ENCODE peak calls at places on chromosomes 4 and X, in five cellular contexts. K is hepatocyte, W is GM23248, X is GM23338, Z is SK-N-SH. N is an unnamed sample.

GRCh38 chrX:8879750-8880149 is 78.6 kb upstream of the FAM9A start:
- DNase-seq in W (peak; percentile 25), Z (peak; percentile 33), K (no peak), X (peak; percentile 61), N (peak; percentile 14)

GRCh38 chr4:105896461-105896939 is 1.2 kb downstream of the NPNT start:
- DNase-seq in W (no peak), Z (no peak), X (peak; percentile 68), K (no peak), N (no peak)

GRCh38 chr4:41111796-41112195 is 102.5 kb downstream of the APBB2 start:
- DNase-seq in Z (no peak), K (no peak), X (no peak), W (no peak), N (no peak)

GRCh38 chr4:76523593-76523992 is 88.6 kb downstream of the SHROOM3 start:
- DNase-seq in K (no peak), W (no peak), X (no peak), Z (no peak), N (no peak)

GRCh38 chr4:6955261-6955911 is 45.8 kb downstream of the TBC1D14 start:
- DNase-seq in K (peak; percentile 60), Z (no peak), W (no peak), X (no peak), N (no peak)

GRCh38 chrX:23694606-23695005 is 27.3 kb downstream of the PRDX4 start:
- DNase-seq in K (peak; percentile 82), Z (peak; percentile 67), W (peak; percentile 71), X (peak; percentile 55), N (peak; percentile 65)

GRCh38 chr4:5409980-5410618 is 298.3 kb downstream of the EVC2 start:
- DNase-seq in X (peak; percentile 48), Z (no peak), K (no peak), W (no peak), N (no peak)

GRCh38 chr4:6282247-6282646 is 12.6 kb downstream of the WFS1 start:
- DNase-seq in W (peak; percentile 24), K (no peak), Z (no peak), X (no peak), N (no peak)

GRCh38 chrX:119989905-119990408 is 46.4 kb upstream of the NKAP start:
- DNase-seq in Z (no peak), W (no peak), X (peak; percentile 22), K (no peak), N (no peak)

GRCh38 chrX:66162331-66162822 is 1.7 kb upstream of the HEPH start:
- DNase-seq in Z (no peak), W (peak; percentile 10), X (no peak), K (peak; percentile 60), N (no peak)

GRCh38 chrX:110316351-110317078 is 1.4 kb downstream of the AMMECR1 start:
- DNase-seq in W (peak; percentile 46), X (no peak), Z (peak; percentile 15), K (no peak), N (no peak)

GRCh38 chr4:82801910-82802521 is 3.4 kb upstream of the SCD5 start:
- DNase-seq in W (peak; percentile 58), X (no peak), Z (peak; percentile 47), K (no peak), N (peak; percentile 12)

GRCh38 chr4:176031927-176032326 is 33.7 kb upstream of the WDR17 start:
- DNase-seq in W (no peak), Z (no peak), K (no peak), X (no peak), N (no peak)

GRCh38 chr4:57249083-57249482 is 138.9 kb upstream of the IGFBP7 start:
- DNase-seq in Z (no peak), K (no peak), X (no peak), W (peak; percentile 70), N (no peak)

GRCh38 chr4:30720656-30721352 is 635 bp downstream of the PCDH7 start:
- DNase-seq in X (peak; percentile 64), Z (peak; percentile 55), K (peak; percentile 52), W (peak; percentile 53), N (no peak)

GRCh38 chrX:150692296-150692695 is 900 bp upstream of the MTMR1 start:
- DNase-seq in K (no peak), W (no peak), Z (peak; percentile 12), X (no peak), N (peak; percentile 35)

GRCh38 chrX:102835504-102836146 is 101.4 kb upstream of the RAB40AL start:
- DNase-seq in X (peak; percentile 48), Z (no peak), K (peak; percentile 19), W (peak; percentile 52), N (peak; percentile 4)

GRCh38 chr4:89839558-89839957 is 2.6 kb upstream of the SNCA start:
- DNase-seq in Z (no peak), W (no peak), K (no peak), X (no peak), N (no peak)

DNA sequence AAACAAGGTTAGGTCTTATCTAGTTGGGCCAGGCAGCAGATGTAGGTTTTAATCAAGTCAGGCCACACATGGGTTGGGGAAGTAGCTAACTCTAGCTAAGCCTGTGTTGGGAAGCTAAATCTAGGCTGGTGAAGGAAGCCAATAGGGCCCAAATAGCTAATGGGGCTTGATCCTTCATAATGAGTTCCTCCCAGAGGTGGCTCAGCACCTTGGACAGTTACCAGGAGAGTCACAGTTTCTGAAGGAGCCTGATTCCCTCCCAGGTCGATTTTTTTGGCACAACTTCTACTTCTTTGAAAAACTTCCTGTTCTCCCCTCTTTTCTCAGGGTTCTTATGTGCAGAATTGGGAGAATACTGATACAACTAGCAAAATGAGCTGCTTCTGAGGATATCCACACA is 242.5 kb upstream of the PRPS2 start:
- DNase-seq in Z (no peak), X (peak; percentile 67), W (peak; percentile 13), K (peak; percentile 47), N (peak; percentile 26)
- H3K4me2 ChIP-seq in Z (no peak overlapping the region), X (no peak overlapping the region), W (no peak overlapping the region), K (no peak overlapping the region), N (no peak overlapping the region)

GRCh38 chr4:107858158-107858742 is 33.5 kb downstream of the SGMS2 start:
- DNase-seq in W (no peak), K (no peak), Z (no peak), X (peak; percentile 13), N (no peak)

GRCh38 chr4:107854326-107855030 is 29.7 kb downstream of the SGMS2 start:
- DNase-seq in X (no peak), W (peak; percentile 81), Z (no peak), K (no peak), N (no peak)

GRCh38 chr4:107855723-107856122 is 31.0 kb downstream of the SGMS2 start:
- DNase-seq in Z (no peak), W (no peak), X (no peak), K (no peak), N (no peak)

GRCh38 chr4:107857741-107858140 is 33.0 kb downstream of the SGMS2 start:
- DNase-seq in K (no peak), Z (no peak), X (no peak), W (no peak), N (no peak)

DNA sequence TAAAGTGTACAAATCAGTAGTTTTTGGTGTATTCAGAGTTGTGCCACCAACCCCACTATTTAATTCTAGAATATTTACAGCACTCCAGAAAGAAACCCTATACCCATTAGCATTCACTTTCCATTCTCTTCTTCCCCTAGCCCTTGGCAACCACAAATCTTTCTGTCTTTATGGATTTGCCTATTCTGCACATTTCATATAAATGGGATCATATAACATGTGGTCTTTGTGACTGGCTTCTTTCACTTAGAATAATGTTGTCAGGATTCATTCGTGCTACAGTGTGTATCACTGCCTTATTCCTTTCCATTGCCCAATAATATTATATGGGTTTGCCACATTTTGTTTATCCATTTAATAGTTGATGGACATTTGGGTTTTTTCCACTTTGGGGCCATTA is 32.2 kb downstream of the SGMS2 start:
- DNase-seq in Z (no peak), K (no peak), X (no peak), W (no peak), N (no peak)
- H3K9me2 ChIP-seq in Z (no peaks in the 10 kb centered on the region), K (no peaks in the 10 kb centered on the region), X (no peaks in the 10 kb centered on the region), W (no peaks in the 10 kb centered on the region), N (no peaks in the 10 kb centered on the region)

DNA sequence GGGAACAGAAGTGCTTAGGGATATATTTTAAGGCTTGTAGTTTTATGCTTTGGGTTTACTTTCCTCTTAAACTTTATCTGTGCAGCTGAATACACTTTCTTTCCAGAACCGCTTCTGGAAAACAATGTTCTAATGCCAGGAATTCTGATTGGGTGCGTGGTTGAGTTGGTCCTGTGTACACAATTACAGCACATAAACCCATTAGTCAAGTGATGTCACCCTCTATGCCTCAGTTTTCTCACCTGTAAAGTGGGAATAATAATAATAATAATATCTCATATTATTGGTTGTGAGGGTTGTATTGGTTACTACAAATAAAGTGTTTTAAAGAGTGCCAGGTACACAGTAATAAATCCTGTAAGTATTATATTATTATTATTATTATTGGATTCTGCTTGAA is 129.2 kb downstream of the MID1IP1 start:
- DNase-seq in K (no peak), X (no peak), Z (no peak), W (no peak), N (no peak)
- H2AFZ ChIP-seq in K (no peak overlapping the region), X (no peak overlapping the region), Z (no peak overlapping the region), W (no peak overlapping the region), N (no peak overlapping the region)

DNA sequence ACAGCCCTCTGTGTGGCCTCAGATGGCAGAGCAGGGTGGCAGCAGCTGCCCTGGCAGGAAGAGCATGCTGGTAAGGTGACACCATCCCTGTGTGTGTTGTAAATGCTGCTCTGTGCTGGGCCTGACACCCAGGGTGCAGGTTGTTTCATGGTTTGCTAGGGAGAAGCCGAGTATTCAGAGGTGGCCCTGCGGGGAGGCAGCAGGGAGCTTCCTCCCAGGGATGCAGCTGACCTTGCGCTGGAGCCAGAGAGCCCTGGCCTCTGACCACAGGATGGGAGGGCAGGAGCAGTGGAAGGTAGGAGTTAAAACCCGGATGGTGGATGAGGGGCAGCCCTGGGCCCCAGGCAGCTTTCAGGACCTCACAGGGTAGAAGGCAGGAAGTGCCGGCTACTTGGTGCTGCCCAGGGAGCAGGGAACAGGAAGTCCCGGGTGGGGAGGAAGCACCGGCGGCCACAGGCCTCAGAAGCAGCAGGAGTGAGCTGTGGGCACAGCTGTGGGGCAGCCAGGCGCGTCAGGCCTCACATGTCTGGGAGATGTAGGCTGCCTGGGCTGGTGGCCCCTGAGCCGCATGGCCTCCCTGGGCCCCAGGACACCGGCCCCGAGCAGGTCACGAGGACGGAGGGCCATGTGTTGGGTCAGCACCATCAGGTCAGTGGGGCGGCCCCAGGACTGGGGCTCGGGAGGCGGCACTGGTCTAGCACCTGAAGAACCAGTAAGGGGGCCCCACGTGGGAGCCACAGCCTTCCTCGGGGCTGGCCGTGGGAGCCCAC is 19.1 kb downstream of the SH3BP2 start:
- DNase-seq in X (peak; percentile 60), K (no peak), W (peak; percentile 60), Z (peak; percentile 82), N (peak; percentile 88)
- H3K4me2 ChIP-seq in X (no peak overlapping the region), K (peak overlapping the region; percentile 63), W (peak overlapping the region; percentile 32), Z (peak overlapping the region; percentile 19), N (peak overlapping the region; percentile 78)

GRCh38 chr4:73892966-73893365 is 23.8 kb downstream of the CXCL1 start:
- DNase-seq in W (no peak), K (no peak), X (peak; percentile 5), Z (no peak), N (no peak)
- H3K9me2 ChIP-seq in W (no peaks in the 10 kb centered on the region), K (no peaks in the 10 kb centered on the region), X (no peaks in the 10 kb centered on the region), Z (no peaks in the 10 kb centered on the region), N (no peaks in the 10 kb centered on the region)

DNA sequence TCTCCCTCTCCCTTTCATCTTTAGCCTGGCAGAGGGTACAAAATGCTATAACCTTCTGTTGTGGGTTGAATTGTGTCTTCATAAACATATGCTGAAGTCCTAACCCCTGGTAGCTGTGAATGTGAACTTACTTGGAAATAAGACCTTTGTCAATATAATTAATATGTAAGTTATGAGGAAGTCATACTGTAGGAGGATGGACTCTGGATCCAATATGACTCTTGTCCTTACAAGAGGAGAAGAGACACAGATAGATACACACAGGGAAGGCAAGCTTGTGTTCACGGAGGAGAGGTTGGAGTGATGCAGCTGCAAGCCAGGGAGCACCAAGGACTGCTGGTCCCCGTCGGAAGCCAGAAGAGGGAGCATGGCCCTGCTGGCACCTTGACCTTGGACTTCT is 94.7 kb downstream of the SLC2A9 start:
- DNase-seq in W (no peak), X (no peak), K (no peak), Z (no peak), N (no peak)
- H2AFZ ChIP-seq in W (no peak overlapping the region), X (no peak overlapping the region), K (no peak overlapping the region), Z (no peak overlapping the region), N (no peak overlapping the region)